ENCODE peak calls at places on chromosomes 1 and 21, in six cellular contexts. One of them, this sample, is unnamed.

GRCh38 chr1:65512967-65513777 is 92.7 kb downstream of the LEPR start:
- DNase-seq in astrocyte of the spinal cord: peak; percentile 23
- DNase-seq in endodermal cell: no peak
- DNase-seq in NT2/D1: no peak
- DNase-seq in tibial nerve: no peak
- DNase-seq in lower lobe of right lung: no peak
- DNase-seq in this sample: no peak

GRCh38 chr1:101148987-101149386 is 87.8 kb upstream of the S1PR1 start:
- DNase-seq in astrocyte of the spinal cord: peak; percentile 17
- DNase-seq in endodermal cell: no peak
- DNase-seq in NT2/D1: no peak
- DNase-seq in tibial nerve: no peak
- DNase-seq in lower lobe of right lung: no peak
- DNase-seq in this sample: no peak

GRCh38 chr1:230684146-230684545 is 29.8 kb downstream of the AGT start:
- DNase-seq in astrocyte of the spinal cord: no peak
- DNase-seq in endodermal cell: no peak
- DNase-seq in NT2/D1: no peak
- DNase-seq in tibial nerve: no peak
- DNase-seq in lower lobe of right lung: no peak
- DNase-seq in this sample: no peak

GRCh38 chr1:10799726-10800125 is 3.3 kb upstream of the CASZ1 start:
- DNase-seq in astrocyte of the spinal cord: no peak
- DNase-seq in endodermal cell: no peak
- DNase-seq in NT2/D1: no peak
- DNase-seq in tibial nerve: no peak
- DNase-seq in lower lobe of right lung: peak; percentile 9
- DNase-seq in this sample: no peak

GRCh38 chr1:241702436-241702835 is 50.4 kb downstream of the WDR64 start:
- DNase-seq in astrocyte of the spinal cord: peak; percentile 53
- DNase-seq in endodermal cell: no peak
- DNase-seq in NT2/D1: no peak
- DNase-seq in tibial nerve: no peak
- DNase-seq in lower lobe of right lung: no peak
- DNase-seq in this sample: no peak

GRCh38 chr1:182791464-182792179 is 2.0 kb downstream of the NPL start:
- DNase-seq in astrocyte of the spinal cord: no peak
- DNase-seq in endodermal cell: no peak
- DNase-seq in NT2/D1: no peak
- DNase-seq in tibial nerve: no peak
- DNase-seq in lower lobe of right lung: no peak
- DNase-seq in this sample: no peak

GRCh38 chr1:233268389-233269022 is 27.0 kb downstream of the PCNX2 start:
- DNase-seq in astrocyte of the spinal cord: no peak
- DNase-seq in endodermal cell: no peak
- DNase-seq in NT2/D1: no peak
- DNase-seq in tibial nerve: no peak
- DNase-seq in lower lobe of right lung: no peak
- DNase-seq in this sample: no peak

GRCh38 chr1:216600730-216601426 is 122.4 kb downstream of the ESRRG start:
- DNase-seq in astrocyte of the spinal cord: peak; percentile 85
- DNase-seq in endodermal cell: peak; percentile 90
- DNase-seq in NT2/D1: peak; percentile 79
- DNase-seq in tibial nerve: peak; percentile 40
- DNase-seq in lower lobe of right lung: peak; percentile 83
- DNase-seq in this sample: no peak

GRCh38 chr1:181383695-181384094 is 99.6 kb upstream of the CACNA1E start:
- DNase-seq in astrocyte of the spinal cord: no peak
- DNase-seq in endodermal cell: no peak
- DNase-seq in NT2/D1: no peak
- DNase-seq in tibial nerve: no peak
- DNase-seq in lower lobe of right lung: no peak
- DNase-seq in this sample: peak; percentile 49

GRCh38 chr1:51919684-51920083 is 41.2 kb upstream of the NRDC start:
- DNase-seq in astrocyte of the spinal cord: no peak
- DNase-seq in endodermal cell: no peak
- DNase-seq in NT2/D1: no peak
- DNase-seq in tibial nerve: no peak
- DNase-seq in lower lobe of right lung: no peak
- DNase-seq in this sample: no peak

GRCh38 chr1:147272042-147272441 is 29.6 kb downstream of the CHD1L start:
- DNase-seq in astrocyte of the spinal cord: no peak
- DNase-seq in endodermal cell: no peak
- DNase-seq in NT2/D1: no peak
- DNase-seq in tibial nerve: no peak
- DNase-seq in lower lobe of right lung: no peak
- DNase-seq in this sample: no peak

GRCh38 chr1:37767488-37767887 is 2.6 kb upstream of the EPHA10 start:
- DNase-seq in astrocyte of the spinal cord: no peak
- DNase-seq in endodermal cell: no peak
- DNase-seq in NT2/D1: peak; percentile 39
- DNase-seq in tibial nerve: no peak
- DNase-seq in lower lobe of right lung: no peak
- DNase-seq in this sample: no peak

GRCh38 chr1:81259620-81260411 is 540.9 kb upstream of the ADGRL2 start:
- DNase-seq in astrocyte of the spinal cord: no peak
- DNase-seq in endodermal cell: no peak
- DNase-seq in NT2/D1: no peak
- DNase-seq in tibial nerve: no peak
- DNase-seq in lower lobe of right lung: no peak
- DNase-seq in this sample: no peak

GRCh38 chr1:52368383-52369172 is 2.6 kb upstream of the CC2D1B start:
- DNase-seq in astrocyte of the spinal cord: peak; percentile 45
- DNase-seq in endodermal cell: peak; percentile 88
- DNase-seq in NT2/D1: peak; percentile 76
- DNase-seq in tibial nerve: no peak
- DNase-seq in lower lobe of right lung: peak; percentile 77
- DNase-seq in this sample: peak; percentile 52

GRCh38 chr1:186828612-186829542 is at the start of gene PLA2G4A:
- DNase-seq in astrocyte of the spinal cord: peak; percentile 87
- DNase-seq in endodermal cell: peak; percentile 60
- DNase-seq in NT2/D1: peak; percentile 44
- DNase-seq in tibial nerve: peak; percentile 15
- DNase-seq in lower lobe of right lung: peak; percentile 69
- DNase-seq in this sample: peak; percentile 80

GRCh38 chr21:33021150-33021549 is 4.6 kb upstream of the OLIG2 start:
- DNase-seq in astrocyte of the spinal cord: no peak
- DNase-seq in endodermal cell: no peak
- DNase-seq in NT2/D1: no peak
- DNase-seq in tibial nerve: no peak
- DNase-seq in lower lobe of right lung: no peak
- DNase-seq in this sample: no peak

GRCh38 chr1:200154069-200154767 is 126.7 kb downstream of the NR5A2 start:
- DNase-seq in astrocyte of the spinal cord: no peak
- DNase-seq in endodermal cell: no peak
- DNase-seq in NT2/D1: no peak
- DNase-seq in tibial nerve: no peak
- DNase-seq in lower lobe of right lung: no peak
- DNase-seq in this sample: peak; percentile 84

GRCh38 chr21:17513214-17514123 is 626 bp downstream of the CXADR start:
- DNase-seq in astrocyte of the spinal cord: peak; percentile 55
- DNase-seq in endodermal cell: peak; percentile 75
- DNase-seq in NT2/D1: no peak
- DNase-seq in tibial nerve: no peak
- DNase-seq in lower lobe of right lung: peak; percentile 55
- DNase-seq in this sample: no peak

GRCh38 chr1:165235158-165235776 is 121.2 kb downstream of the LMX1A start:
- DNase-seq in astrocyte of the spinal cord: no peak
- DNase-seq in endodermal cell: peak; percentile 73
- DNase-seq in NT2/D1: no peak
- DNase-seq in tibial nerve: no peak
- DNase-seq in lower lobe of right lung: no peak
- DNase-seq in this sample: no peak

GRCh38 chr1:51190996-51191395 is 45.1 kb upstream of the RNF11 start:
- DNase-seq in astrocyte of the spinal cord: no peak
- DNase-seq in endodermal cell: no peak
- DNase-seq in NT2/D1: no peak
- DNase-seq in tibial nerve: no peak
- DNase-seq in lower lobe of right lung: no peak
- DNase-seq in this sample: peak; percentile 18

GRCh38 chr1:183604048-183604808 is 14.0 kb upstream of the NCF2 start:
- DNase-seq in astrocyte of the spinal cord: peak; percentile 91
- DNase-seq in endodermal cell: no peak
- DNase-seq in NT2/D1: no peak
- DNase-seq in tibial nerve: no peak
- DNase-seq in lower lobe of right lung: peak; percentile 76
- DNase-seq in this sample: peak; percentile 91

GRCh38 chr1:172719066-172719627 is 60.2 kb downstream of the FASLG start:
- DNase-seq in astrocyte of the spinal cord: peak; percentile 34
- DNase-seq in endodermal cell: no peak
- DNase-seq in NT2/D1: no peak
- DNase-seq in tibial nerve: no peak
- DNase-seq in lower lobe of right lung: no peak
- DNase-seq in this sample: no peak

DNA sequence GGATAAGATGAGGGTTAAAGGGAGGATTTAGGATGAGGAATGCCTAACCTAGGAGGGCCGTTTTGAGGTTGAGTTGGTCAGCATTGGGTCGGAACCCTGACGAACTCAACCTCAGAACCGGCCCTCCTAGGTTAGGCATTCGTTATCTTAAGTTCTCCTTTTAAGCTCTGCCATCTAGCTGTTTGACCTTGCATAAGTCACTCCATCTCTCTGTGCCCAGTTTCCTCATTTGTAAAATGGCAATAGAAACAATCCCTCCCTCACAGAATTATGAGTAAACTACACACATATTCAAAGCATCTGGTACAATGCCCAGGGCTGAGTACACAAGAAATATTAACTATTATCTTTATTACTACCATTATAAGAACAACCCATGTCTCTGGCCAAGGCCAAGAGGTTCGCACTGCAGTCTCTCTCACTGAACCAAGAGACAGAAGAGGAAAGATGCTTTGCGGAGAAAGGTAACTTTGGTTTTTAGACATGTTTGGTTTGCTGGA is 4.8 kb downstream of the ABCB10 start:
- DNase-seq in astrocyte of the spinal cord: no peak
- DNase-seq in endodermal cell: no peak
- DNase-seq in NT2/D1: no peak
- DNase-seq in tibial nerve: no peak
- DNase-seq in lower lobe of right lung: no peak
- DNase-seq in this sample: no peak
- H3K4me3 ChIP-seq in astrocyte of the spinal cord: no peak overlapping the region
- H3K4me3 ChIP-seq in endodermal cell: no peak overlapping the region
- H3K4me3 ChIP-seq in NT2/D1: no peak overlapping the region
- H3K4me3 ChIP-seq in tibial nerve: no peak overlapping the region
- H3K4me3 ChIP-seq in lower lobe of right lung: no peak overlapping the region
- H3K4me3 ChIP-seq in this sample: peak overlapping the region; percentile 9

GRCh38 chr1:178091986-178092745 is 1.7 kb upstream of the RASAL2 start:
- DNase-seq in astrocyte of the spinal cord: no peak
- DNase-seq in endodermal cell: no peak
- DNase-seq in NT2/D1: no peak
- DNase-seq in tibial nerve: no peak
- DNase-seq in lower lobe of right lung: no peak
- DNase-seq in this sample: no peak
- H3K4me3 ChIP-seq in astrocyte of the spinal cord: no peak overlapping the region
- H3K4me3 ChIP-seq in endodermal cell: peak overlapping the region; percentile 86
- H3K4me3 ChIP-seq in NT2/D1: peak overlapping the region; percentile 39
- H3K4me3 ChIP-seq in tibial nerve: no peak overlapping the region
- H3K4me3 ChIP-seq in lower lobe of right lung: no peak overlapping the region
- H3K4me3 ChIP-seq in this sample: no peak overlapping the region

DNA sequence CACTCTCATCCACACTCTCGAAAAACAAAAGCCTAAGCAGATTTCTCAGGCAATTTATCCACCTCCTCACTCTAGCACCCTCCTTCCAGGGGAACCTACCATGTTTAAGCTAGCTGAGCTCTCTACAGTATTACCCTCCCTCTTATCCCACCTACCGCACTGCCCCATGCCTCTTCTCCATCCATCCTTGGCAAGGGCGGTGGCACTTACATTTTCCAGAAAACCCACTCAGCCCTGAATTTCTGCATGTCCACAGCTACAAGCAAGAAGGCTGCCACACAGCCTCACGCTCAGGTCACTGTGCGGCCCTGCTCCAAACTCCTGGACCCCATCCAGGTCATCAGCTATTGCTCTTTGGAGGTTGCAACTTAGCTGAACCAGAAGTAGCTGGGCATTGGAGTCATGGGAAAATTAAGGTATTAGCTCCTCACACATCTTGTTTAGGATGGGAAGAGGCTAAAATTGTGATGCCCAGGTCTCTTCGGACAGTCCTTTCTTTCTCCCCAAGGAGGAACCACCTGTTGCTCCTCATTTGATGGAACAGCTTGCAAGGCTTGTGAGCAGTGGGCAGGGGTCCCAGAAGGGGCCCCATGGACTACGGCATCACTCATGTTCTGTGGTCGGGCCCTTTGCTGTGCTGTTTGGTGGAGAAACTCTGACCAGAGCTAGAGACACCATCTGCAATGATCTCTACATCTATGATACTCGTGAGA is 1.1 kb downstream of the KLHDC9 start:
- DNase-seq in astrocyte of the spinal cord: no peak
- DNase-seq in endodermal cell: peak; percentile 31
- DNase-seq in NT2/D1: no peak
- DNase-seq in tibial nerve: no peak
- DNase-seq in lower lobe of right lung: no peak
- DNase-seq in this sample: no peak
- H3K4me3 ChIP-seq in astrocyte of the spinal cord: no peak overlapping the region
- H3K4me3 ChIP-seq in endodermal cell: peak overlapping the region; percentile 82
- H3K4me3 ChIP-seq in NT2/D1: peak overlapping the region; percentile 89
- H3K4me3 ChIP-seq in tibial nerve: peak overlapping the region; percentile 66
- H3K4me3 ChIP-seq in lower lobe of right lung: peak overlapping the region; percentile 81
- H3K4me3 ChIP-seq in this sample: no peak overlapping the region

DNA sequence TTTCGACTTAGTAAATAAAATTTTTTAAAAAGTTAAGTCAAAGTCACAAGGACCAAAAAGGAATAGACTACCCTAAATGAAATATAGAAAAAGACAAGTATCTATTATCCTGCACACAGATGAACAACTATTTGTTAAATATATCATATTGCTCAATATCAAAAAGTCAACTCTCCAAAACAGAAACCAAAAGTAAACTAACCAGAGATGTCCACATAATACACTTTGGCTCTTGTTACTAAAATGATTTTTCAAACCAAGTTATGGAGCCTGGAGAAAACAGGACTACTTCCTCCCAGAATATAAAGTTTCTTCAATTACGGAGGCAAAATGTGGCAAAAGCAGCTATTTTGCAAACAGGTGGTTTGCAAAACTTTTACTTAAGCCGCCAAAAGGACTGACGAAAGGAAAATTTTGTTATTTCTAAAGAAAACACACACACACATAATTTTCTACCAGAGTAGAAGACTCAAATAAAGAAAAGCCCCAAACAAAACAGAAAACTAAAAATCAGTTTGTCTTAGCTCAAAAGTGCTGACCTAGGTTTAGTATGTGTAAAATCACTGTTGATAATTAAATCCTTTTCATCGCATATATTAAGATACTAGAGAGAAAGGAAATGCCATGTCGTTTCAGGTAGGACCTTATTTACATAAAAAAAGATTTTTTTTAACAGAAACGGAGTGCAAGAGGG is 1.1 kb downstream of the DPYD start:
- DNase-seq in astrocyte of the spinal cord: peak; percentile 45
- DNase-seq in endodermal cell: no peak
- DNase-seq in NT2/D1: no peak
- DNase-seq in tibial nerve: no peak
- DNase-seq in lower lobe of right lung: no peak
- DNase-seq in this sample: peak; percentile 41
- H3K4me3 ChIP-seq in astrocyte of the spinal cord: peak overlapping the region; percentile 86
- H3K4me3 ChIP-seq in endodermal cell: peak overlapping the region; percentile 94
- H3K4me3 ChIP-seq in NT2/D1: peak overlapping the region; percentile 74
- H3K4me3 ChIP-seq in tibial nerve: peak overlapping the region; percentile 68
- H3K4me3 ChIP-seq in lower lobe of right lung: peak overlapping the region; percentile 89
- H3K4me3 ChIP-seq in this sample: peak overlapping the region; percentile 81

This sample was measured in HL-60.